ENCODE peak calls at places on chromosomes 6 and 20, in four cellular contexts. Y, I, U and C are unnamed samples.

GRCh38 chr6:11467364-11467763 is 70.2 kb upstream of the TMEM170B start:
- DNase-seq in Y (no peak), I (no peak), U (no peak), C (no peak)

GRCh38 chr20:23147964-23148720 is 62.0 kb upstream of the CD93 start:
- DNase-seq in Y (no peak), I (peak; percentile 74), U (peak; percentile 99), C (peak; percentile 79)

GRCh38 chr20:57693002-57693582 is 16.7 kb downstream of the PMEPA1 start:
- DNase-seq in Y (no peak), I (peak; percentile 97), U (peak; percentile 94), C (peak; percentile 91)

GRCh38 chr20:15491564-15491963 is 1081.7 kb downstream of the KIF16B start:
- DNase-seq in Y (no peak), I (peak; percentile 27), U (no peak), C (no peak)

GRCh38 chr6:142635130-142635529 is 309.8 kb downstream of the HIVEP2 start:
- DNase-seq in Y (no peak), I (peak; percentile 63), U (peak; percentile 92), C (peak; percentile 50)

GRCh38 chr6:37135835-37136694 is 33.9 kb upstream of the PIM1 start:
- DNase-seq in Y (no peak), I (peak; percentile 85), U (no peak), C (peak; percentile 50)

GRCh38 chr20:15637971-15638754 is 935.1 kb downstream of the KIF16B start:
- DNase-seq in Y (peak; percentile 30), I (no peak), U (no peak), C (no peak)

GRCh38 chr20:33006776-33007375 is 628 bp upstream of the BPIFB2 start:
- DNase-seq in Y (no peak), I (no peak), U (no peak), C (no peak)

GRCh38 chr20:59783020-59784010 is 150.1 kb downstream of the SYCP2 start:
- DNase-seq in Y (peak; percentile 3), I (peak; percentile 61), U (peak; percentile 40), C (peak; percentile 62)

GRCh38 chr6:4607026-4607704 is 169.0 kb upstream of the CDYL start:
- DNase-seq in Y (peak; percentile 43), I (peak; percentile 75), U (peak; percentile 99), C (peak; percentile 88)

GRCh38 chr6:109892451-109893435 is 85.4 kb upstream of the GPR6 start:
- DNase-seq in Y (no peak), I (peak; percentile 85), U (peak; percentile 18), C (no peak)

GRCh38 chr20:9409981-9410380 is 104.4 kb upstream of the LAMP5 start:
- DNase-seq in Y (no peak), I (peak; percentile 51), U (peak; percentile 93), C (peak; percentile 69)

GRCh38 chr6:140485740-140486467 is 1111.5 kb upstream of the CITED2 start:
- DNase-seq in Y (no peak), I (peak; percentile 89), U (peak; percentile 93), C (peak; percentile 75)

GRCh38 chr6:2165216-2165725 is 80.1 kb downstream of the GMDS start:
- DNase-seq in Y (no peak), I (no peak), U (no peak), C (no peak)

GRCh38 chr20:45322952-45323383 is 14.9 kb upstream of the MATN4 start:
- DNase-seq in Y (no peak), I (peak; percentile 60), U (peak; percentile 76), C (peak; percentile 56)

GRCh38 chr6:128528241-128528640 is 7.8 kb upstream of the PTPRK start:
- DNase-seq in Y (no peak), I (no peak), U (no peak), C (no peak)

GRCh38 chr20:6559791-6560190 is 207.7 kb upstream of the BMP2 start:
- DNase-seq in Y (no peak), I (peak; percentile 54), U (no peak), C (no peak)

GRCh38 chr6:92708945-92709344 is 710.4 kb downstream of the EPHA7 start:
- DNase-seq in Y (no peak), I (no peak), U (no peak), C (no peak)

GRCh38 chr6:114740547-114740946 is 397.7 kb upstream of the HS3ST5 start:
- DNase-seq in Y (no peak), I (no peak), U (peak; percentile 18), C (no peak)

GRCh38 chr20:2879148-2879547 is 5.9 kb downstream of the PTPRA start:
- DNase-seq in Y (peak; percentile 83), I (peak; percentile 57), U (peak; percentile 59), C (peak; percentile 15)

GRCh38 chr6:14102330-14102729 is 15.2 kb upstream of the CD83 start:
- DNase-seq in Y (no peak), I (no peak), U (no peak), C (no peak)

GRCh38 chr6:124961784-124962611 is at the start of gene RNF217:
- DNase-seq in Y (no peak), I (peak; percentile 59), U (peak; percentile 71), C (peak; percentile 55)

GRCh38 chr6:120077489-120077888 is 727.9 kb upstream of the MAN1A1 start:
- DNase-seq in Y (no peak), I (peak; percentile 44), U (peak; percentile 36), C (peak; percentile 4)

GRCh38 chr20:22005535-22005934 is 300.1 kb downstream of the PAX1 start:
- DNase-seq in Y (no peak), I (no peak), U (no peak), C (no peak)

GRCh38 chr20:46546293-46546692 is 4.2 kb downstream of the OCSTAMP start:
- DNase-seq in Y (no peak), I (no peak), U (no peak), C (no peak)

GRCh38 chr6:36443951-36444428 is 1.2 kb downstream of the KCTD20 start:
- DNase-seq in Y (no peak), I (peak; percentile 32), U (peak; percentile 38), C (peak; percentile 22)

GRCh38 chr6:1798303-1798964 is 188.7 kb downstream of the FOXC1 start:
- DNase-seq in Y (no peak), I (peak; percentile 53), U (no peak), C (no peak)

GRCh38 chr20:25054995-25055629 is 2.8 kb downstream of the ACSS1 start:
- DNase-seq in Y (no peak), I (no peak), U (peak; percentile 55), C (peak; percentile 28)